ENCODE peak calls at places on chromosomes 1 and 21, in eight cellular contexts. Y is K562, Z is SK-N-SH, U is A549, M is HepG2, J is HCT116, G is GM23338, X is GM12878. Q is an unnamed sample. For H3K4me1, the result is how much of the 10 kb centered on the place peaks cover.

GRCh38 chr1:206944703-206945102 is 1.6 kb downstream of the PIGR start:
- DNase-seq in Y (no peak), Z (no peak), U (no peak), M (no peak), J (no peak), G (no peak), X (no peak), Q (no peak)

GRCh38 chr1:183567584-183567983 is 22.7 kb downstream of the NCF2 start:
- DNase-seq in Y (peak), Z (no peak), U (no peak), M (no peak), J (no peak), G (no peak), X (peak), Q (no peak)

GRCh38 chr21:41715649-41716321 is 51.1 kb downstream of the RIPK4 start:
- DNase-seq in Y (no peak), Z (no peak), U (peak), M (peak), J (no peak), G (peak), X (no peak), Q (no peak)

GRCh38 chr1:61007534-61008364 is 74.6 kb upstream of the NFIA start:
- DNase-seq in Y (no peak), Z (no peak), U (no peak), M (no peak), J (no peak), G (no peak), X (no peak), Q (no peak)

GRCh38 chr1:181676269-181676668 is 193.0 kb downstream of the CACNA1E start:
- DNase-seq in Y (peak), Z (peak), U (peak), M (peak), J (peak), G (peak), X (peak), Q (peak)

GRCh38 chr1:181152892-181153633 is 64.6 kb downstream of the IER5 start:
- DNase-seq in Y (peak), Z (peak), U (no peak), M (no peak), J (no peak), G (peak), X (no peak), Q (no peak)

GRCh38 chr1:214439352-214440119 is 111.9 kb downstream of the PTPN14 start:
- DNase-seq in Y (no peak), Z (no peak), U (peak), M (peak), J (peak), G (peak), X (peak), Q (no peak)

GRCh38 chr1:226027861-226028260 is 28.7 kb upstream of the SDE2 start:
- DNase-seq in Y (no peak), Z (no peak), U (no peak), M (peak), J (no peak), G (no peak), X (no peak), Q (no peak)

GRCh38 chr1:180275726-180276125 is 45.7 kb downstream of the LHX4 start:
- DNase-seq in Y (no peak), Z (no peak), U (no peak), M (no peak), J (no peak), G (no peak), X (no peak), Q (no peak)

GRCh38 chr1:184624051-184624450 is 130.6 kb downstream of the EDEM3 start:
- DNase-seq in Y (no peak), Z (no peak), U (peak), M (no peak), J (no peak), G (no peak), X (no peak), Q (no peak)

GRCh38 chr21:25809013-25809412 is 74.2 kb downstream of the GABPA start:
- DNase-seq in Y (no peak), Z (no peak), U (no peak), M (no peak), J (no peak), G (no peak), X (no peak), Q (no peak)

GRCh38 chr1:47621483-47621882 is 183.6 kb downstream of the FOXD2 start:
- DNase-seq in Y (no peak), Z (no peak), U (no peak), M (no peak), J (no peak), G (no peak), X (no peak), Q (no peak)

GRCh38 chr1:11692899-11693590 is 1.5 kb downstream of the DRAXIN start:
- DNase-seq in Y (peak), Z (no peak), U (no peak), M (no peak), J (peak), G (no peak), X (no peak), Q (no peak)

GRCh38 chr1:227793079-227793947 is 22.2 kb upstream of the PRSS38 start:
- DNase-seq in Y (no peak), Z (no peak), U (no peak), M (no peak), J (no peak), G (no peak), X (no peak), Q (no peak)
- TF ChIP-seq REST in Y (no peak), Z (no peak), U (no peak), M (no peak), J (no peak), G (no peak), X (no peak), Q (no peak)

GRCh38 chr1:109908857-109909256 is 1.8 kb upstream of the CSF1 start:
- DNase-seq in Y (no peak), Z (no peak), U (no peak), M (no peak), J (no peak), G (no peak), X (no peak), Q (no peak)

GRCh38 chr1:109912214-109912861 is 1.7 kb downstream of the CSF1 start:
- DNase-seq in Y (no peak), Z (no peak), U (no peak), M (no peak), J (no peak), G (no peak), X (no peak), Q (no peak)

GRCh38 chr1:109909531-109909930 is 1.1 kb upstream of the CSF1 start:
- DNase-seq in Y (no peak), Z (no peak), U (no peak), M (no peak), J (no peak), G (no peak), X (no peak), Q (no peak)

GRCh38 chr1:109910963-109911798 is 532 bp downstream of the CSF1 start:
- DNase-seq in Y (peak), Z (no peak), U (no peak), M (no peak), J (no peak), G (peak), X (no peak), Q (no peak)

GRCh38 chr1:109910123-109910962 is at the start of gene CSF1:
- DNase-seq in Y (peak), Z (peak), U (peak), M (no peak), J (no peak), G (peak), X (peak), Q (no peak)
- H3K4me1 ChIP-seq in Y (under half), Z (under half), U (under half), M (half or more), J (under half), G (under half), X (under half), Q (under half)

GRCh38 chr21:45423201-45423955 is 18.4 kb downstream of the COL18A1 start:
- DNase-seq in Y (no peak), Z (no peak), U (no peak), M (peak), J (no peak), G (no peak), X (no peak), Q (no peak)
- H3K4me3 ChIP-seq in Y (no peak), Z (no peak), U (no peak), M (peak), J (no peak), G (no peak), X (no peak), Q (no peak)

GRCh38 chr1:228163004-228163753 is 2.4 kb upstream of the IBA57 start:
- DNase-seq in Y (no peak), Z (no peak), U (no peak), M (no peak), J (no peak), G (peak), X (no peak), Q (no peak)

GRCh38 chr1:228163776-228164534 is 1.6 kb upstream of the IBA57 start:
- DNase-seq in Y (no peak), Z (no peak), U (no peak), M (no peak), J (no peak), G (no peak), X (no peak), Q (no peak)

GRCh38 chr1:228166170-228166936 is 749 bp downstream of the IBA57 start:
- DNase-seq in Y (peak), Z (peak), U (peak), M (peak), J (peak), G (peak), X (no peak), Q (peak)

GRCh38 chr1:228165372-228166169 is at the start of gene IBA57:
- DNase-seq in Y (peak), Z (peak), U (peak), M (peak), J (peak), G (peak), X (peak), Q (peak)

DNA sequence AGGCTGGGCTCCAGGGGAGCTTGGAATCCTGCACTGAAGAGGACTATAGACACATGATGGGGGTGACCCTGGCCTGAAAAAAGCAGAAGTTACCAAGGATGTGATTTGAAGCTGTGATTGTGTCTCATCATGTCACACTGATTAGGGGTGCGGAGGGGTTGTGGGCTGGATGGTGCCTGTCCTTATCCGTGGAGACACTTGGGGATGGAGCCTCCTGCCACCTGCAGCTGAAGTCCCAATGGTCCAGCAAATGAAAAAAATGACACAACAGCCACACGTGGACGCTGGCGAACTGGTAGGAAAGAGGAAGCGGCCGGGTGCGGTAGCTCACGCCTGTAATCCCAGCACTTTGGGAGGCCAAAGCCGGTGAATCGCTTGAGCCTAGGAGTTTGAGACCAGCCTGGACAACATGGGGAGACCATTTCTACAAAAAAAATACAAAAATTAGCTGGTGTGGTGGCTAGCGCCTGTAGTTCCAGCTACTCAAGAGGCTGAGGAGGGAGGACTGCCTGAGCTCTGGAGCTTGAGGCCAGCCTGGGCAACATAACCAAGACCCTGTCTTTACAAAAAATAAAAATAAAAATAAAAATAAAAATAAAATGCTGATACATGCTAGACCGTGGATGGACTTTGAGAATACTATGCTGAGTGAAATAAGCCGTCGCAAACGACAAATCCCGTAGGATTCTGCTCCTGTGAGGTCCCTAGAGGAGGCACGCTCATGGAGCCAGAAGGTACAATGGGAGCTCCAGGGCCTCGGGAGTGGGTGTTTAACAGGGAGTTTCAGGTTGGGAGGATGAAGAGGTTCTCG is 838 bp upstream of the IBA57 start:
- DNase-seq in Y (no peak), Z (no peak), U (no peak), M (no peak), J (no peak), G (no peak), X (no peak), Q (no peak)
- TF ChIP-seq REST in Y (no peak), Z (no peak), U (no peak), M (no peak), J (no peak), G (no peak), X (no peak), Q (no peak)

DNA sequence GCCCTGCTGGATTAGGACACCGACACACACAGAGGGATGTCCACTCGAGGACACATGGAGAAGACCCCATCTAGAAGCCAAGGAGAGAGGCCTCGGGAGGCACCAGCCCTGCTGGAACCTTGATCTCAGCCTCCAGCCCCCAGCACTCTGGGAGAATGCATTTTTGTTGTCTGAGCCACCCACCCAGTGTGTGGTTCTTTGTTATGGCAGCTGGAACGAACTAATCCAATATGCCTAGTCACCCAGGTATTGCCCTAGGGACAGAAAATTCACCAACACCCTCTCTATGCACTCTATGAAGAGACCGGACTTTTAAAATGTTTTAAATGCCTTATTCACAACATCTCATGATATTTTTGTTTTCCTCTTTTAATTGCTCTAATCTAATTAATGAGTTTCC is 117.4 kb downstream of the CRYAA start:
- DNase-seq in Y (no peak), Z (no peak), U (no peak), M (no peak), J (no peak), G (no peak), X (no peak), Q (no peak)
- H3K4me1 ChIP-seq in Y (under half), Z (under half), U (under half), M (half or more), J (under half), G (under half), X (under half), Q (under half)

GRCh38 chr1:73910466-73910865 is 287.5 kb downstream of the LRRIQ3 start:
- DNase-seq in Y (no peak), Z (no peak), U (no peak), M (no peak), J (no peak), G (no peak), X (no peak), Q (no peak)

GRCh38 chr1:73913025-73913424 is 285.0 kb downstream of the LRRIQ3 start:
- DNase-seq in Y (no peak), Z (no peak), U (no peak), M (no peak), J (no peak), G (no peak), X (no peak), Q (no peak)

GRCh38 chr1:73909043-73909567 is 288.9 kb downstream of the LRRIQ3 start:
- DNase-seq in Y (no peak), Z (no peak), U (no peak), M (no peak), J (no peak), G (no peak), X (no peak), Q (no peak)

GRCh38 chr1:73911849-73912248 is 286.1 kb downstream of the LRRIQ3 start:
- DNase-seq in Y (no peak), Z (no peak), U (no peak), M (no peak), J (no peak), G (no peak), X (no peak), Q (no peak)

DNA sequence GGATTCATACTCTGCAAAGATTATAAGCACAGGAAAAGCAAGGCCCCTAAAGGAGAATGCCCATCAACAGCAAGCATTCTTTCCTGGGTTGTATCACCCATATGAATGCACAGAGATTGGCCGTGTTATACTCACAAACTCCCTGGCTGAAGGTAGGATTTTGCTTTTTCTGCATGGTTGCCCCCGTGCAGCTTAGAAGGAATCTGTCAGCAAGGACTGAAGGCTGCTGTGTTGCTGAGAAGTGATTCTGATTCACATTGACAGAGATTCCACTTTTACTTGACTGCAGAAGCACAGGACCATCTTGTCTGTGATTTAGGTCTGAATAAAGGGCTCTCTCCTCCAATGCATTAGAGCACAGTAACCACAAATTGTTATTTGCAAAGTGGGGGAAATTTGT is 283.0 kb downstream of the LRRIQ3 start:
- DNase-seq in Y (no peak), Z (no peak), U (no peak), M (no peak), J (no peak), G (no peak), X (no peak), Q (no peak)
- H3K4me3 ChIP-seq in Y (no peak), Z (no peak), U (no peak), M (no peak), J (no peak), G (no peak), X (no peak), Q (no peak)

DNA sequence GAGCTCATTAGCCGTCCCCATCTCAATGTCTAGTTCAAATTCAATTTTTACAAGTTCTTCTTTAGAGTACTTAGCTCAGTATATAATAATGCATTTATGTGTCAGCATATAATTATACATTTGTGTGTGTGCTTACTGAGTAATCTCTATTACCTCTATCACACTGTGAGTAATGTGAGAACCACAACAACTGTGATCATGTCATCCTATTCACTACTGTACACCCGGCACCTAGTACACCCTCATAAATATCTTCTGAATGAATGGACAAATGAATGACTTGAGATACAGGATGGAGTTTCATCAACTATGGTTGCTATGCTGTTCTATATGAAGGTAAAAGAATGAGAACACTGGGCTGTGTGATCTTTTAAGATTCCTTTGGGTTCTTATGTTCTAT is 124.0 kb downstream of the GPATCH2 start:
- DNase-seq in Y (no peak), Z (no peak), U (no peak), M (no peak), J (no peak), G (no peak), X (no peak), Q (no peak)
- TF ChIP-seq REST in Y (no peak), Z (no peak), U (no peak), M (no peak), J (no peak), G (no peak), X (no peak), Q (no peak)

Q was measured in Panc1.